ENCODE peak calls at places on chromosome 6, in six cellular contexts. One of them, this sample, is unnamed.

GRCh38 chr6:21771626-21772320 is 178.2 kb downstream of the SOX4 start:
- DNase-seq in mammary epithelial cell: no peak
- DNase-seq in cardiac muscle cell: peak; percentile 43
- DNase-seq in OCI-LY7: no peak
- DNase-seq in ovary: no peak
- DNase-seq in adrenal gland: no peak
- DNase-seq in this sample: no peak

GRCh38 chr6:14452567-14453527 is 335.3 kb downstream of the CD83 start:
- DNase-seq in mammary epithelial cell: no peak
- DNase-seq in cardiac muscle cell: no peak
- DNase-seq in OCI-LY7: no peak
- DNase-seq in ovary: no peak
- DNase-seq in adrenal gland: no peak
- DNase-seq in this sample: no peak

GRCh38 chr6:5149891-5150290 is 64.8 kb downstream of the PPP1R3G start:
- DNase-seq in mammary epithelial cell: no peak
- DNase-seq in cardiac muscle cell: no peak
- DNase-seq in OCI-LY7: no peak
- DNase-seq in ovary: no peak
- DNase-seq in adrenal gland: no peak
- DNase-seq in this sample: no peak

GRCh38 chr6:35496851-35497570 is at the start of gene TEAD3:
- DNase-seq in mammary epithelial cell: peak; percentile 76
- DNase-seq in cardiac muscle cell: peak; percentile 83
- DNase-seq in OCI-LY7: peak; percentile 48
- DNase-seq in ovary: peak; percentile 87
- DNase-seq in adrenal gland: no peak
- DNase-seq in this sample: peak; percentile 95

GRCh38 chr6:105810105-105810921 is 275.8 kb upstream of the PRDM1 start:
- DNase-seq in mammary epithelial cell: peak; percentile 93
- DNase-seq in cardiac muscle cell: peak; percentile 25
- DNase-seq in OCI-LY7: no peak
- DNase-seq in ovary: no peak
- DNase-seq in adrenal gland: peak; percentile 62
- DNase-seq in this sample: no peak

GRCh38 chr6:92126983-92127382 is 1292.4 kb downstream of the EPHA7 start:
- DNase-seq in mammary epithelial cell: no peak
- DNase-seq in cardiac muscle cell: no peak
- DNase-seq in OCI-LY7: no peak
- DNase-seq in ovary: no peak
- DNase-seq in adrenal gland: no peak
- DNase-seq in this sample: peak; percentile 40

GRCh38 chr6:165849539-165850430 is 186.7 kb upstream of the PDE10A start:
- DNase-seq in mammary epithelial cell: no peak
- DNase-seq in cardiac muscle cell: peak; percentile 35
- DNase-seq in OCI-LY7: no peak
- DNase-seq in ovary: no peak
- DNase-seq in adrenal gland: no peak
- DNase-seq in this sample: peak; percentile 61

GRCh38 chr6:37049990-37050853 is 44.8 kb downstream of the FGD2 start:
- DNase-seq in mammary epithelial cell: no peak
- DNase-seq in cardiac muscle cell: no peak
- DNase-seq in OCI-LY7: peak; percentile 82
- DNase-seq in ovary: no peak
- DNase-seq in adrenal gland: peak; percentile 75
- DNase-seq in this sample: no peak

GRCh38 chr6:6661191-6661590 is 72.7 kb downstream of the LY86 start:
- DNase-seq in mammary epithelial cell: no peak
- DNase-seq in cardiac muscle cell: no peak
- DNase-seq in OCI-LY7: no peak
- DNase-seq in ovary: no peak
- DNase-seq in adrenal gland: no peak
- DNase-seq in this sample: no peak

GRCh38 chr6:158021376-158021775 is 39.7 kb downstream of the SYNJ2 start:
- DNase-seq in mammary epithelial cell: no peak
- DNase-seq in cardiac muscle cell: no peak
- DNase-seq in OCI-LY7: no peak
- DNase-seq in ovary: no peak
- DNase-seq in adrenal gland: no peak
- DNase-seq in this sample: no peak

GRCh38 chr6:125981566-125982185 is 4.7 kb upstream of the TRMT11 start:
- DNase-seq in mammary epithelial cell: no peak
- DNase-seq in cardiac muscle cell: no peak
- DNase-seq in OCI-LY7: no peak
- DNase-seq in ovary: no peak
- DNase-seq in adrenal gland: no peak
- DNase-seq in this sample: no peak

GRCh38 chr6:56839533-56840183 is 115.2 kb upstream of the BEND6 start:
- DNase-seq in mammary epithelial cell: no peak
- DNase-seq in cardiac muscle cell: no peak
- DNase-seq in OCI-LY7: no peak
- DNase-seq in ovary: no peak
- DNase-seq in adrenal gland: no peak
- DNase-seq in this sample: no peak

GRCh38 chr6:153729189-153729588 is 309.9 kb upstream of the OPRM1 start:
- DNase-seq in mammary epithelial cell: no peak
- DNase-seq in cardiac muscle cell: no peak
- DNase-seq in OCI-LY7: no peak
- DNase-seq in ovary: no peak
- DNase-seq in adrenal gland: no peak
- DNase-seq in this sample: no peak
- H3K27ac ChIP-seq in mammary epithelial cell: no peak overlapping the region
- H3K27ac ChIP-seq in cardiac muscle cell: no peak overlapping the region
- H3K27ac ChIP-seq in OCI-LY7: no peak overlapping the region
- H3K27ac ChIP-seq in ovary: no peak overlapping the region
- H3K27ac ChIP-seq in adrenal gland: no peak overlapping the region
- H3K27ac ChIP-seq in this sample: no peak overlapping the region

GRCh38 chr6:163814494-163815364 is 400.2 kb downstream of the QKI start:
- DNase-seq in mammary epithelial cell: no peak
- DNase-seq in cardiac muscle cell: peak; percentile 52
- DNase-seq in OCI-LY7: peak; percentile 67
- DNase-seq in ovary: no peak
- DNase-seq in adrenal gland: peak; percentile 27
- DNase-seq in this sample: no peak
- TF ChIP-seq CTCF in mammary epithelial cell: no peak
- TF ChIP-seq CTCF in cardiac muscle cell: no peak
- TF ChIP-seq CTCF in OCI-LY7: no peak
- TF ChIP-seq CTCF in ovary: no peak
- TF ChIP-seq CTCF in adrenal gland: no peak
- TF ChIP-seq CTCF in this sample: no peak

GRCh38 chr6:136764522-136764993 is 27.7 kb downstream of the MAP3K5 start:
- DNase-seq in mammary epithelial cell: no peak
- DNase-seq in cardiac muscle cell: no peak
- DNase-seq in OCI-LY7: peak; percentile 83
- DNase-seq in ovary: no peak
- DNase-seq in adrenal gland: no peak
- DNase-seq in this sample: no peak
- H3K4me1 ChIP-seq in mammary epithelial cell: peaks cover 8% of the 10 kb centered on the region
- H3K4me1 ChIP-seq in cardiac muscle cell: peaks cover 19% of the 10 kb centered on the region
- H3K4me1 ChIP-seq in OCI-LY7: peaks cover 83% of the 10 kb centered on the region
- H3K4me1 ChIP-seq in ovary: peaks cover 34% of the 10 kb centered on the region
- H3K4me1 ChIP-seq in adrenal gland: peaks cover 98% of the 10 kb centered on the region
- H3K4me1 ChIP-seq in this sample: no peaks in the 10 kb centered on the region

GRCh38 chr6:110039996-110040383 is 61.9 kb downstream of the GPR6 start:
- DNase-seq in mammary epithelial cell: peak; percentile 15
- DNase-seq in cardiac muscle cell: peak; percentile 48
- DNase-seq in OCI-LY7: peak; percentile 76
- DNase-seq in ovary: no peak
- DNase-seq in adrenal gland: no peak
- DNase-seq in this sample: peak; percentile 83
- H3K27ac ChIP-seq in mammary epithelial cell: no peak overlapping the region
- H3K27ac ChIP-seq in cardiac muscle cell: no peak overlapping the region
- H3K27ac ChIP-seq in OCI-LY7: peak overlapping the region; percentile 42
- H3K27ac ChIP-seq in ovary: no peak overlapping the region
- H3K27ac ChIP-seq in adrenal gland: no peak overlapping the region
- H3K27ac ChIP-seq in this sample: no peak overlapping the region

GRCh38 chr6:31713991-31714684 is 1.0 kb upstream of the LY6G6D start:
- DNase-seq in mammary epithelial cell: no peak
- DNase-seq in cardiac muscle cell: no peak
- DNase-seq in OCI-LY7: no peak
- DNase-seq in ovary: no peak
- DNase-seq in adrenal gland: no peak
- DNase-seq in this sample: peak; percentile 79

GRCh38 chr6:31713465-31713864 is 1.7 kb upstream of the LY6G6D start:
- DNase-seq in mammary epithelial cell: no peak
- DNase-seq in cardiac muscle cell: no peak
- DNase-seq in OCI-LY7: no peak
- DNase-seq in ovary: no peak
- DNase-seq in adrenal gland: no peak
- DNase-seq in this sample: no peak

GRCh38 chr6:31711233-31711632 is 3.9 kb upstream of the LY6G6D start:
- DNase-seq in mammary epithelial cell: no peak
- DNase-seq in cardiac muscle cell: no peak
- DNase-seq in OCI-LY7: no peak
- DNase-seq in ovary: no peak
- DNase-seq in adrenal gland: no peak
- DNase-seq in this sample: no peak

GRCh38 chr6:31710490-31711219 is 4.0 kb downstream of the LY6G6F start:
- DNase-seq in mammary epithelial cell: no peak
- DNase-seq in cardiac muscle cell: no peak
- DNase-seq in OCI-LY7: no peak
- DNase-seq in ovary: no peak
- DNase-seq in adrenal gland: no peak
- DNase-seq in this sample: peak; percentile 58

DNA sequence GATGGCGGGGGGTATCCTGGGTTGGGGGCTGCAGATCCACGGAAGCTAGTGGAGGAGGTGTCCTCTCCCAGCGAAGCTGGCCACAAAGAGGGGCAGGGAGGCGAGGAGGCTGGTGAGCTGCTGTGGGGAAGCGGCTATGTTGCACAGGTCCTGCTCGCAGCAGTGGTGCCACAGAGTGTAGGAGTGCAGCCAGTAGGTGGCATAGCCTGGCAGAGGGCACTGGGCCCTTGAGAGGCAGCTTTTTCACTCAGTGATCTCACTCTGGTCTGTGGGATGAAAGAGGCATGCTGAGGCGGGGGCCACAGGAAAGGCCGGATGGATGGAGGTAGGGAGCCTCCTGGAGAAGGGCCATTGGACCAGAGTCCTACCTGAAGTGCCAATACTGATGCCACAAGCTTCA is 2.9 kb upstream of the LY6G6D start:
- DNase-seq in mammary epithelial cell: no peak
- DNase-seq in cardiac muscle cell: no peak
- DNase-seq in OCI-LY7: no peak
- DNase-seq in ovary: no peak
- DNase-seq in adrenal gland: no peak
- DNase-seq in this sample: peak; percentile 47
- TF ChIP-seq CTCF in mammary epithelial cell: peak; percentile 24
- TF ChIP-seq CTCF in cardiac muscle cell: no peak
- TF ChIP-seq CTCF in OCI-LY7: peak; percentile 30
- TF ChIP-seq CTCF in ovary: no peak
- TF ChIP-seq CTCF in adrenal gland: no peak
- TF ChIP-seq CTCF in this sample: no peak

GRCh38 chr6:11202513-11203305 is 29.8 kb downstream of the NEDD9 start:
- DNase-seq in mammary epithelial cell: no peak
- DNase-seq in cardiac muscle cell: peak; percentile 25
- DNase-seq in OCI-LY7: no peak
- DNase-seq in ovary: no peak
- DNase-seq in adrenal gland: no peak
- DNase-seq in this sample: peak; percentile 75

GRCh38 chr6:11201772-11202512 is 30.5 kb downstream of the NEDD9 start:
- DNase-seq in mammary epithelial cell: no peak
- DNase-seq in cardiac muscle cell: no peak
- DNase-seq in OCI-LY7: no peak
- DNase-seq in ovary: no peak
- DNase-seq in adrenal gland: no peak
- DNase-seq in this sample: no peak

GRCh38 chr6:11200356-11200755 is 32.1 kb downstream of the NEDD9 start:
- DNase-seq in mammary epithelial cell: no peak
- DNase-seq in cardiac muscle cell: no peak
- DNase-seq in OCI-LY7: no peak
- DNase-seq in ovary: no peak
- DNase-seq in adrenal gland: no peak
- DNase-seq in this sample: no peak

GRCh38 chr6:11198663-11199603 is 33.5 kb downstream of the NEDD9 start:
- DNase-seq in mammary epithelial cell: no peak
- DNase-seq in cardiac muscle cell: peak; percentile 13
- DNase-seq in OCI-LY7: no peak
- DNase-seq in ovary: no peak
- DNase-seq in adrenal gland: no peak
- DNase-seq in this sample: no peak

GRCh38 chr6:11201015-11201414 is 31.5 kb downstream of the NEDD9 start:
- DNase-seq in mammary epithelial cell: no peak
- DNase-seq in cardiac muscle cell: no peak
- DNase-seq in OCI-LY7: no peak
- DNase-seq in ovary: no peak
- DNase-seq in adrenal gland: no peak
- DNase-seq in this sample: peak; percentile 13
- H3K4me1 ChIP-seq in mammary epithelial cell: peaks cover 15% of the 10 kb centered on the region
- H3K4me1 ChIP-seq in cardiac muscle cell: peaks cover 13% of the 10 kb centered on the region
- H3K4me1 ChIP-seq in OCI-LY7: no peaks in the 10 kb centered on the region
- H3K4me1 ChIP-seq in ovary: no peaks in the 10 kb centered on the region
- H3K4me1 ChIP-seq in adrenal gland: peaks cover 7% of the 10 kb centered on the region
- H3K4me1 ChIP-seq in this sample: no peaks in the 10 kb centered on the region

DNA sequence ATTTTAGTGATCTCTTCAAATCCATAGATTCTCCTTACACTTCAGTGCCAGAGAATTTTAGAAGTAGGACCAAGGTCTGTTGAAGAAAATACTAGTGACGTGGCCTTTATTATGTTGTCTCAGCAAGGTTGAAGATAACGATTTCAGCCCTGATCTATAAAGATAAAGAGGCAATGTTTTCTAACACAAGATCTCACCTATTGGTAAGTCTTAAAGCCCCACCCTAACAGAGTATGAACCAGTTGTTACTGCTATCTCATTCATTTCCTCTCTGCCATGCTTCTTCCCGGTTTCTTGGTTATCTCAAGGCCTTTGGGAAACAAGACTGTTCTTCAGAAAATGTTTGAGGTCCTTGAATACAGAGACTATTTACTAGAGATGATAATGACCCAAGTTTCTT is 53.1 kb downstream of the KIAA0408 start:
- DNase-seq in mammary epithelial cell: no peak
- DNase-seq in cardiac muscle cell: no peak
- DNase-seq in OCI-LY7: no peak
- DNase-seq in ovary: no peak
- DNase-seq in adrenal gland: no peak
- DNase-seq in this sample: no peak
- H3K27ac ChIP-seq in mammary epithelial cell: no peak overlapping the region
- H3K27ac ChIP-seq in cardiac muscle cell: no peak overlapping the region
- H3K27ac ChIP-seq in OCI-LY7: no peak overlapping the region
- H3K27ac ChIP-seq in ovary: no peak overlapping the region
- H3K27ac ChIP-seq in adrenal gland: no peak overlapping the region
- H3K27ac ChIP-seq in this sample: no peak overlapping the region